ENCODE peak calls at places on chromosome X, in five cellular contexts. Z is ascending aorta, I is cardiac muscle cell, D is HCT116, W is neuronal stem cell. Y is an unnamed sample.
A peak's percentile ranks its signal among the peaks of the same experiment; 100 is the strongest.

GRCh38 chrX:103828529-103828928 is 3.5 kb downstream of the RAB9B start:
- DNase-seq in W (no peak), I (no peak), D (no peak), Z (no peak), Y (no peak)

GRCh38 chrX:72114306-72114705 is 17.4 kb downstream of the RTL5 start:
- DNase-seq in Z (no peak), I (no peak), D (no peak), W (no peak), Y (no peak)

GRCh38 chrX:46408553-46409407 is 136.4 kb downstream of the ZNF674 start:
- DNase-seq in Z (no peak), W (peak; percentile 47), D (peak; percentile 42), I (peak; percentile 69), Y (peak; percentile 25)

GRCh38 chrX:132837971-132838370 is 120.5 kb downstream of the HS6ST2 start:
- DNase-seq in D (no peak), Z (no peak), I (no peak), W (no peak), Y (no peak)

GRCh38 chrX:18426004-18426320 is 554 bp downstream of the CDKL5 start:
- DNase-seq in Z (no peak), W (no peak), I (peak; percentile 30), D (no peak), Y (no peak)

GRCh38 chrX:50157545-50158125 is 43.2 kb downstream of the AKAP4 start:
- DNase-seq in D (no peak), Z (no peak), W (no peak), I (no peak), Y (no peak)

GRCh38 chrX:85052207-85052606 is 48.5 kb downstream of the APOOL start:
- DNase-seq in I (no peak), W (no peak), D (no peak), Z (no peak), Y (peak; percentile 0)

GRCh38 chrX:46759645-46759974 is 692 bp upstream of the SLC9A7 start:
- DNase-seq in D (no peak), I (no peak), Z (no peak), W (peak; percentile 1), Y (no peak)

GRCh38 chrX:42220083-42220482 is 296.7 kb upstream of the CASK start:
- DNase-seq in I (no peak), W (no peak), Z (no peak), D (no peak), Y (no peak)

GRCh38 chrX:147342197-147342596 is 527.7 kb upstream of the CXorf51A start:
- DNase-seq in W (no peak), I (no peak), D (no peak), Z (no peak), Y (no peak)
- H3K27ac ChIP-seq in W (no peak overlapping the region), I (no peak overlapping the region), D (no peak overlapping the region), Z (no peak overlapping the region), Y (no peak overlapping the region)

DNA sequence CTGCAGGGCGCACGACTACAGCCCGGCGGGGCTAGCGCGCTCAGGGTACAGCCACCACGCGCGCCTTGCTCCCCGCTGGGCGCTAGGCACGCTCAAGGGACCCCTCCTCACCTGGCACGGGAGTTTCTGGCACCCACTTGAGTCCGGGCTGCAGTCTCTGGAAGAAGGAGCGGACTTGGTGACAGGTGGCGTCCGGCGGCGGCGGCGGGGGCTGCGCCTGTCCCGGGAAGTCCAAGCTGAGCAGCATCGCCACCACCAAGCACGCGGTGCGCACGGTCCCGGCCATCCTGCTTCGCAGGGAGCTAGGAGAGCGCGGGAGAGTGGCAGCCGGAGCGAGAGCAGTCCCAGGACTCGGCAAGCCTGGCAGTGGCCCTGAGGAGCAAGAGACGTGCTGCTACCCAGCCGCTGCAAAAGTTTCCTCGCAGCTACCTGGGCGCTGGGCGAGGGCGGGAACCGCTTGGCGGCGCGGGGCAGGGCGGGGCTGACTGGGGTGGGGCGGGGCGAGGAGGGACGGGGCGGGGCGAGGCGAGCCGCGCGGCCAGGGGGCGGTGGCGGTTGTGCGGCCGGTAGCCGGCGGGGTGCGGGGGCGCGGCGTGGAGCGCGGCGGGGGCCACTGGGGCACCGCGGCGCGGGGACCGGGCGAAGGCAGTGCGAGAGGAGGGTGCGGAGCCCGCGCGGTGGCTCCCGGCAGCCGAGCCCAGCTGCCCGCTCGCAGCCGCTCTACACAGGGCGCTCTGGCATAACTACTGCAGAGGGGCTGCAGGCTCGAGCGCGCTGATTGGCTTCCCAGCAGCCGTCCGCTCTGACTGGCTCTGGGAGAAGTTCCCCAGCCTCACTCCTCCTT is at the start of gene GPC3:
- DNase-seq in D (no peak), Z (no peak), W (no peak), I (peak; percentile 92), Y (peak; percentile 51)
- H3K4me1 ChIP-seq in D (no peaks in the 10 kb centered on the region), Z (no peaks in the 10 kb centered on the region), W (peaks cover 11% of the 10 kb centered on the region), I (no peaks in the 10 kb centered on the region), Y (peaks cover 17% of the 10 kb centered on the region)

DNA sequence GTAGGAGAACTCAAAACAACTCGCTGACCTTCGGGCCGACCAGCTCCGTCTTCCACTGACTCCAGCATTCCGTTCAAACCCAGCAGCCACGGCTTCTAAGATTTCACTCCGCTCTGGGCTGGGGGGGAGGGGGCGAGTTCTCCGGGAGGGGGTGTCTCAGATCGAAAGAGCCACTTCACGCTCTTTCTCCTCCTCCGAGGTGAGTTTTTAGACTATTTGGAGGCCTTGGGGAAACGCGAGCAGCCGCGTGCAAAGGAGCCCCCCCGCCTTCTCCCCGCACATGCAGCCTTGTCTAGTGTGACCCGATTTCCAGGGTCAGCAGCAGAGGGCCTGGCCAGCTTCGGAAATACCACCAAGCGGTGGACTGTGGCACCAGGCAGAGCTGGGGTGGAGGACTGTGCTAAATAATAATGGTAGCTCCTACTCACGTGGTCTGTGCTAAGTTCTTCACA is 79.2 kb upstream of the BCOR start:
- DNase-seq in I (peak; percentile 50), Z (no peak), D (no peak), W (no peak), Y (no peak)
- H3K27ac ChIP-seq in I (peak overlapping the region; percentile 85), Z (peak overlapping the region; percentile 89), D (peak overlapping the region; percentile 98), W (no peak overlapping the region), Y (no peak overlapping the region)

GRCh38 chrX:96440941-96441340 is 243.7 kb upstream of the DIAPH2 start:
- DNase-seq in I (no peak), W (no peak), Z (no peak), D (no peak), Y (no peak)

GRCh38 chrX:96435636-96436035 is 249.0 kb upstream of the DIAPH2 start:
- DNase-seq in Z (no peak), W (no peak), I (no peak), D (no peak), Y (no peak)

GRCh38 chrX:96433409-96434122 is 251.1 kb upstream of the DIAPH2 start:
- DNase-seq in W (no peak), I (no peak), D (no peak), Z (no peak), Y (no peak)

GRCh38 chrX:96436105-96436504 is 248.5 kb upstream of the DIAPH2 start:
- DNase-seq in Z (no peak), W (no peak), I (no peak), D (no peak), Y (peak; percentile 55)

GRCh38 chrX:96438803-96439202 is 245.8 kb upstream of the DIAPH2 start:
- DNase-seq in I (no peak), Z (no peak), D (no peak), W (no peak), Y (no peak)
- H3K4me1 ChIP-seq in I (peaks cover 21% of the 10 kb centered on the region), Z (peaks cover 3% of the 10 kb centered on the region), D (no peaks in the 10 kb centered on the region), W (no peaks in the 10 kb centered on the region), Y (no peaks in the 10 kb centered on the region)

GRCh38 chrX:151921866-151922265 is 9.2 kb downstream of the MAGEA4 start:
- DNase-seq in Z (no peak), D (no peak), W (no peak), I (no peak), Y (no peak)

GRCh38 chrX:151921292-151921691 is 8.6 kb downstream of the MAGEA4 start:
- DNase-seq in Z (no peak), I (no peak), D (no peak), W (no peak), Y (no peak)

GRCh38 chrX:151919610-151920009 is 6.9 kb downstream of the MAGEA4 start:
- DNase-seq in D (no peak), I (no peak), W (no peak), Z (no peak), Y (no peak)

GRCh38 chrX:151920530-151920929 is 7.8 kb downstream of the MAGEA4 start:
- DNase-seq in I (no peak), W (no peak), Z (no peak), D (no peak), Y (no peak)

DNA sequence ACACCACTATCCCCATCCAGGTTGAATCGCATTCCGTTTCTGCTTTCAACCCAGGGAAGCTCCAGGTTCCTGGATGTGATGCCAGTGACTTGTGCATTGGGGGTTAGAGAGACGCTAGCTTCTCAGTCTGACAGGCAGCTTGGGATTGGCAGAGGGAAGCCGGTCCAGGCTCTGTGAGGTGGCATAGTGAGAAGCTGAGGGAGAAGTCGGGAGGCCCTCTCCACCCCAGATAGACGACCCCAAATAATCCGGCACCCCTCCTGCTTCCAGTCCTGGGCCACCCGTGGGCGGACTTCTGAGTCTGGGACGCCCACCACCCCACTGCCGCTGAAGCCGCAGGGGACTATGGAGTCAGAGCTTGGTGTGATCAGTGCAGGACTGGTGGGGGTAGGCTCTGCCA is 7.4 kb downstream of the MAGEA4 start:
- DNase-seq in I (no peak), D (no peak), Z (no peak), W (no peak), Y (no peak)
- H3K27ac ChIP-seq in I (no peak overlapping the region), D (no peak overlapping the region), Z (no peak overlapping the region), W (no peak overlapping the region), Y (no peak overlapping the region)

GRCh38 chrX:154800508-154801207 is 4.6 kb downstream of the MPP1 start:
- DNase-seq in I (no peak), D (no peak), Z (no peak), W (no peak), Y (no peak)

GRCh38 chrX:154797006-154797405 is 8.3 kb downstream of the MPP1 start:
- DNase-seq in D (no peak), Z (no peak), W (no peak), I (no peak), Y (no peak)

GRCh38 chrX:154802838-154803410 is 2.4 kb downstream of the MPP1 start:
- DNase-seq in I (no peak), Z (no peak), W (no peak), D (no peak), Y (no peak)

GRCh38 chrX:154804564-154804956 is 725 bp downstream of the MPP1 start:
- DNase-seq in I (no peak), Z (no peak), W (no peak), D (no peak), Y (peak; percentile 8)

DNA sequence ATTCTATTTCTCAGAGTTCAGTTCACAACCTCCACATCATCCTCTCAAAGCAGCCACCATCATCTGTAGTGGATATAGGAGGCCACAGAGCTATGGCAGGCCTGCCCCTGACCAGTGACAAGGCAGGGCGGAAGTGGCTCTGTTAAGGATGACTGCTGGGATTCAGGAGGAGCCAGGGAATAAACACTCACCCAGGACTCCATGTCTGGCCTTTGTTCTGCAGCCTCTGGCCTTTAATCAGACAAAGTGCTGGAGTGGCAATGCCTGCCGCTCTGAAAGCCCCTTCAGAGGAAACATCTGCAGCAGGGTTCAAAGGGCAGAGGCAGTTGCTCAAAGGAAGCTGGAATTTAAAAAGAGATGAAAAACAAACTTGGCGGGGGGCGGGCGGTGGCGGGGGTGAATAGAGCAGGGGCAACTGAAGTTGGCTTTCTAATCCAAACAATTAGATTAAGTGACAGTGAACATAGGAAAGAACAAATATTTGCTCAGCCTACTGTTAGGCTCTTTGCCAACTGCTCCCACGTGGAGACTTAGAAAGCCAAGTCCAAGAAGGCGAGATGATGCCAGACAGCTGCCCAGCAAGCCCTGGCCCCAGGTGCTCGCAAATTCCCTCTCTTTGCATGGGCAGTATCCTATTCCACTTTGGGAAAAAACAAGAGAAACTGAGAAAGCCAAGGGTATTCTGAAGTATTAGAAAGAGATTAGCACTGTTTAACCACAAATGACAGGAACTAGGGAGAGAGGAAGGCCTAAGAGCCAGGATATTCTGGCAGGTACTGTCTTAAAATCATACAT is 5.5 kb downstream of the MPP1 start:
- DNase-seq in D (no peak), W (peak; percentile 55), Z (no peak), I (no peak), Y (no peak)
- H3K4me1 ChIP-seq in D (peaks cover 50% of the 10 kb centered on the region), W (peaks cover 13% of the 10 kb centered on the region), Z (no peaks in the 10 kb centered on the region), I (no peaks in the 10 kb centered on the region), Y (peaks cover 6% of the 10 kb centered on the region)

GRCh38 chrX:12245650-12246645 is 107.7 kb downstream of the FRMPD4 start:
- DNase-seq in D (no peak), I (no peak), Z (no peak), W (no peak), Y (no peak)
- H3K27ac ChIP-seq in D (no peak overlapping the region), I (no peak overlapping the region), Z (no peak overlapping the region), W (no peak overlapping the region), Y (no peak overlapping the region)

Y was measured in trophoblast cell.